ENCODE peak calls at places on chromosomes 11 and 22, in four cellular contexts. L is PC-9, N is neural progenitor cell, G is progenitor cell of endocrine pancreas. Z is an unnamed sample.

GRCh38 chr11:19723572-19724342 is 11.1 kb downstream of the NAV2 start:
- DNase-seq in L (peak; percentile 78), N (no peak), G (no peak), Z (no peak)

GRCh38 chr11:15106201-15106965 is 8.3 kb upstream of the INSC start:
- DNase-seq in L (no peak), N (peak; percentile 42), G (no peak), Z (no peak)

GRCh38 chr11:35139883-35140282 is 912 bp downstream of the CD44 start:
- DNase-seq in L (no peak), N (no peak), G (no peak), Z (no peak)

GRCh38 chr22:39748877-39749276 is 144.7 kb downstream of the ENTHD1 start:
- DNase-seq in L (no peak), N (no peak), G (no peak), Z (no peak)

GRCh38 chr11:72831521-72832300 is 17.5 kb downstream of the ATG16L2 start:
- DNase-seq in G (peak; percentile 73), L (peak; percentile 85), N (peak; percentile 90), Z (no peak)

GRCh38 chr11:118142081-118142480 is 10.5 kb downstream of the SCN4B start:
- DNase-seq in N (no peak), G (no peak), L (peak; percentile 25), Z (no peak)

GRCh38 chr11:115745041-115745440 is 240.8 kb upstream of the CADM1 start:
- DNase-seq in N (no peak), L (no peak), G (no peak), Z (no peak)

GRCh38 chr22:27801616-27802388 is at the start of gene MN1:
- DNase-seq in N (peak; percentile 85), G (peak; percentile 38), L (peak; percentile 40), Z (no peak)

GRCh38 chr22:25051983-25052710 is 99.6 kb downstream of the KIAA1671 start:
- DNase-seq in L (peak; percentile 5), N (no peak), G (no peak), Z (no peak)

GRCh38 chr11:121108413-121108812 is 7.4 kb downstream of the TECTA start:
- DNase-seq in N (no peak), G (no peak), L (no peak), Z (no peak)

GRCh38 chr11:48108231-48109045 is 108.2 kb upstream of the OR4B1 start:
- DNase-seq in L (no peak), G (no peak), N (no peak), Z (no peak)

GRCh38 chr11:36447947-36448346 is 62.1 kb downstream of the TRAF6 start:
- DNase-seq in L (peak; percentile 95), G (no peak), N (no peak), Z (no peak)

GRCh38 chr11:64094463-64095223 is 58.9 kb downstream of the FLRT1 start:
- DNase-seq in G (no peak), N (peak; percentile 64), L (peak; percentile 86), Z (no peak)

GRCh38 chr11:19607656-19608360 is 104.8 kb upstream of the NAV2 start:
- DNase-seq in G (no peak), L (no peak), N (no peak), Z (no peak)

GRCh38 chr11:92473736-92474135 is 249.1 kb downstream of the FAT3 start:
- DNase-seq in G (no peak), N (no peak), L (peak; percentile 17), Z (no peak)

GRCh38 chr22:37599161-37599560 is 9.5 kb upstream of the GGA1 start:
- DNase-seq in L (peak; percentile 19), G (no peak), N (no peak), Z (no peak)

GRCh38 chr11:97557399-97557798 is 1167.6 kb downstream of the JRKL start:
- DNase-seq in N (no peak), L (no peak), G (no peak), Z (no peak)

GRCh38 chr11:65918211-65919150 is at the start of gene C11orf68:
- DNase-seq in N (no peak), L (no peak), G (no peak), Z (no peak)

GRCh38 chr22:43516386-43516785 is 104.6 kb downstream of the MPPED1 start:
- DNase-seq in G (no peak), N (no peak), L (no peak), Z (peak; percentile 70)

GRCh38 chr11:104873252-104873651 is 25.0 kb downstream of the CASP12 start:
- DNase-seq in L (no peak), G (no peak), N (no peak), Z (no peak)
- TF ChIP-seq CTCF in L (peak; percentile 40), G (no peak), N (no peak), Z (no peak)

DNA sequence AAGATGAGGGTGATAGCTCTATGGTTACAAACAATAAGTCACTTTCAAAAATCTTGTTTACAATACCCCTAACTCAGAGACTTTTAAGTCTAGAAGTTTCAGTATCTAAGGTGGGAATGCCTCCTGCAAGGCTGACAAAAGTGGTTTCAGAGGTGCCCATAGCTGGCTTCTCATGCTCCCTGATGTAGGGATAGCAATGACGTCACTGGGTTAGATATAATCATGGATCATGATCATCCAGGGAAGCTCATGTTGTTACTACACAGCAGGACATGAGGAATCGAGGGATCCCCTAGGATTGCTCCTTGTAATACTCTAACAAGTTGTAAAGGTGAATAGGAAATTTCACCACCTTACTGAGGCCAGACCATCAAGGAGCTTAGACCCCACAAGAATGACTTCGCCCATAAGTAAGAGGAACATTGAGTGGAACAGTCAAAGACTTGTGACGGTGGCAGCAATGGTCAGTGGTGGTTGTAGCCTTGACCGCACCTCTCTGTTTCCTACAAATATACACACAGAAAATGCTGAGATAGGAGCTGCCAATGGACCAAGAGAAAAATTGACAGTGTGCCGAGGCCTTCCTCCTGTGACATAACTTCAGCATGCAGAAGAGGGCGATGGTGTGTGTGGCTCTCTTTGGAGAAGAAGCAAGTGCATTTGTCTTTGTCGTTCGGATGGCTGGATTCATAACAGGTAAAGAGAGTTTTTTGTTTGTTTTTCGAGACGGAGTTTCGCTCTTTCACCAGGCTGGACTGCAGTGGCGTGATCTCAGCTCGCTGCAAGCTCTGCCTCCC is 15.6 kb downstream of the APOL4 start:
- DNase-seq in N (no peak), G (no peak), L (no peak), Z (no peak)
- TF ChIP-seq CTCF in N (no peak), G (no peak), L (no peak), Z (no peak)

DNA sequence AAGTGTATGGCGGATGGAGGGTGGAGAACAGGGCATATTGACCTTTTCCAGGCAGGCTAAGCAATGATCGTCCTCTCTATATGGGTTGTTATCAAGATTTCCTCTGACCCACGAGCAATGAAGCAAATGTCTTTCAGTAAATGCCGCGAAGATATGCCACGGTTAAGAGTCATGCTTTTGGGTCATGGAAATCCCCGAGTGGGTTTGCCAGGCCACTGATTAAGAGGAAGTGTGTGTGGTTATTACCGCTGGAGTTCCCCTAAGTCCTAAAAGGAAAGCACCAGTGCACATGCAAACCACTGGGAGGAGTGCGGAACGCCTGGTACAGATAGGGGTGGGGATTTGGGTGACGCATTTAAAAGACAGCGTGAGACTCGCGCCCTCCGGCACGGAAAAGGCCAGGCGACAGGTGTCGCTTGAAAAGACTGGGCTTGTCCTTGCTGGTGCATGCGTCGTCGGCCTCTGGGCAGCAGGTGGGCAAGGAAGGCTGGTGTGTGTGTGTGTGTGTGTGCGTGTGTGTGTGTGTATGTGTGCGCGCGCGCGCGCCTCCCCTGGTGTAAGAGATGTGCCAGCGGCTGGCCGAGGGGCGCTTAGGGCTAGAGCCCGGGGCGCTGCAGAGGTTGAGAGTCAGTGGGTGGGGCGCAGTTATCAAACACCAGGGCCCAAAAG is at the start of gene BIRC3:
- DNase-seq in L (peak; percentile 87), G (peak; percentile 21), N (peak; percentile 75), Z (no peak)
- TF ChIP-seq CTCF in L (peak; percentile 31), G (peak; percentile 30), N (peak; percentile 34), Z (peak; percentile 65)

DNA sequence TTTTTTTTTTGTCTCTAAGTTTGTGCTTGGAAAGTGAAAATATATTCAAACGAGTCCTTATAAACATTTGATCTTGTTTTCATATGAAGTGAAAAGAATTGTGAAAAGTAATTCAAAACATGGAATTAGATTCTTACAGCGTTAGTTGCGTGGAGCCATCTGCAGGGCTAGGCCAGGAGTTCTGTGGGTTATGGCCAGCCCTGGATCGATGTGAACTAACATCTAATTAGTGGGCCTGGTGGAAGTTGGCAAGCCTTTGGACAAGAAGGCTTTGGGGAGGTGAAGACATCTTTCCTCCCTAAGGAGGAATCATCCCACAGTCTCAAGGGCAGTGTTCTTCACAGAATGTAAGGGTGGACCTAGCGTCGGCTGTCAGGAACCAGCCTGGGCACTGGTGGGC is 37.3 kb downstream of the PARVA start:
- DNase-seq in N (no peak), G (no peak), L (no peak), Z (no peak)
- TF ChIP-seq CTCF in N (no peak), G (no peak), L (no peak), Z (peak; percentile 12)

Z was measured in chondrocyte.